ENCODE peak calls at places on chromosomes 4 and X, in four cellular contexts. V is HepG2, X is K562, Z is HCT116. E is an unnamed sample.
A peak's percentile ranks its signal among the peaks of the same experiment; 100 is the strongest.

GRCh38 chrX:72097081-72097480 is 34.6 kb downstream of the RTL5 start:
- DNase-seq in V (no peak), X (no peak), Z (no peak), E (no peak)

GRCh38 chr4:187606581-187606980 is 389.0 kb upstream of the ZFP42 start:
- DNase-seq in V (peak; percentile 50), X (peak; percentile 60), Z (peak; percentile 54), E (peak; percentile 67)

GRCh38 chr4:24686866-24687672 is 102.7 kb upstream of the DHX15 start:
- DNase-seq in Z (peak; percentile 36), X (peak; percentile 65), V (peak; percentile 17), E (peak; percentile 26)

GRCh38 chr4:56618734-56619133 is 62.4 kb downstream of the HOPX start:
- DNase-seq in V (no peak), X (no peak), Z (no peak), E (peak; percentile 29)

GRCh38 chr4:80500593-80500992 is 165.1 kb downstream of the CFAP299 start:
- DNase-seq in Z (no peak), V (no peak), X (no peak), E (no peak)

GRCh38 chr4:20326977-20327376 is 75.3 kb downstream of the SLIT2 start:
- DNase-seq in Z (no peak), V (no peak), X (no peak), E (peak; percentile 33)

GRCh38 chr4:169085015-169085414 is 75.0 kb upstream of the CBR4 start:
- DNase-seq in V (no peak), Z (no peak), X (no peak), E (peak; percentile 51)

GRCh38 chr4:174036111-174036510 is 247.4 kb downstream of the FBXO8 start:
- DNase-seq in X (no peak), Z (no peak), V (no peak), E (no peak)

GRCh38 chrX:77628294-77629025 is 157.6 kb downstream of the ATRX start:
- DNase-seq in Z (no peak), X (no peak), V (no peak), E (no peak)

GRCh38 chrX:129996120-129996519 is 13.7 kb downstream of the BCORL1 start:
- DNase-seq in X (no peak), V (no peak), Z (no peak), E (no peak)
- TF ChIP-seq ELF1 in X (no peak), V (no peak), Z (no peak), E (no peak)

GRCh38 chr4:150940123-150940522 is 75.0 kb downstream of the LRBA start:
- DNase-seq in X (no peak), V (no peak), Z (no peak), E (no peak)

GRCh38 chr4:150943126-150943525 is 72.0 kb downstream of the LRBA start:
- DNase-seq in Z (no peak), X (no peak), V (no peak), E (no peak)

GRCh38 chr4:150942539-150942938 is 72.5 kb downstream of the LRBA start:
- DNase-seq in V (no peak), Z (no peak), X (no peak), E (no peak)

GRCh38 chr4:150944660-150945059 is 70.4 kb downstream of the LRBA start:
- DNase-seq in V (no peak), Z (no peak), X (no peak), E (no peak)

GRCh38 chr4:150943831-150944230 is 71.3 kb downstream of the LRBA start:
- DNase-seq in V (no peak), Z (no peak), X (no peak), E (no peak)
- TF ChIP-seq ELF1 in V (no peak), Z (no peak), X (no peak), E (no peak)

GRCh38 chr4:151486166-151486565 is 77.2 kb downstream of the FHIP1A start:
- DNase-seq in V (no peak), X (no peak), Z (no peak), E (no peak)

GRCh38 chr4:151485541-151486131 is 76.7 kb downstream of the FHIP1A start:
- DNase-seq in Z (no peak), X (no peak), V (no peak), E (no peak)

GRCh38 chr4:151488968-151489367 is 80.0 kb downstream of the FHIP1A start:
- DNase-seq in X (no peak), Z (no peak), V (no peak), E (no peak)

GRCh38 chr4:151484396-151485102 is 75.6 kb downstream of the FHIP1A start:
- DNase-seq in Z (peak; percentile 38), V (peak; percentile 38), X (no peak), E (no peak)

DNA sequence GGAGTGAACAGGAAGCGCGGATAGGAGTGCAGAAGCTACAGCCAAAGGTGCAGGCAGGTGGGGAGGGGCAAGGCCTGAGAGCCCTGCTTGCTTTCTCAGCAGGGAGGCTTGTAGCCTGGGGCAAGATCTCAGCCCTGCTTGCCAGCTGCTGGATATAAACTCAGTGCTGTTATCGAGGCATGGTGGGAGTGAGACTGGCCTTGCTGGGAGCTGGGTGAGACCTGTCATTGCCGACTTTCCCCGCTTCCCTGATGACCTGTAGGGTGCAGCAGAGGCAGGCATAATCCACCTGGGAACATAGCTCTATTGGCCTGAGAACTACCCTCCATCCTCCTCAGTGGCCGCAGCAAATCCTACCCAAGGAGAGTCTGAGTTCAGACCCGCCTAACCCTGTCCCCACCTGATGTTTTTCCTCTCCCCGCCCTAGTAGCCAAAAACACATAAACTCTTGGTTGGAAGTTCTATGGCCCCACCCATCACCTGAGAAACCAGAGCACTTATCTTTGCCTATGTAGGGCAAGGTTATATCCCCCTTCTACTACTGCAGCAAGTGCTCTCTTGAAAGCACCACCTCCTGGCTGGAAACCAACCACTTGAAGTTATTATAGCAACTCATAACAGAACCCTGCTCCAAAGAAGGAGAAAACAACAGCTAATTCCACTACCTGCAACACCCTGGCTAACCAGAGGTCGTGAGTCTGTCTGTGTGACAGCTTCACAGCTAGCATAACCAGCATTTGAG is 80.7 kb downstream of the FHIP1A start:
- DNase-seq in X (no peak), V (peak; percentile 12), Z (no peak), E (no peak)
- TF ChIP-seq ELF1 in X (no peak), V (no peak), Z (no peak), E (no peak)

DNA sequence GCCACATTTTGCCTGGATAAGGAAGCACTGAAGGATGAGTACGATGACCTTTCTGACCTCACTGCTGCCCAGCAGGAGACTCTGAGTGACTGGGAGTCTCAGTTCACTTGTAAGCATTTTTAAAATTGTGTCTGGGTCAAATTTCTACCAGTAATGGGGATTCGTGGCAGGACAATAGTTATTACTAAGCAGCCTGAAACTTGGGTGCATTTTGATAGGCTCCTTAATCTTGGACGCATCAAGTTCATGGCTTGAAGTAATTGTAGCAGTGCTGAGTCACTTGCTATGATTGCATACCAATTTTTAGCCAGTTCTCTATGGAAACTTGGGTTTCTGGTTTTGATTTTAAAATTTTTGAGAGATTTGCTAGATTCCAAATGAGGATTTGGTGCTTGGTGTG is 4.3 kb downstream of the PGRMC1 start:
- DNase-seq in V (no peak), Z (no peak), X (no peak), E (no peak)
- TF ChIP-seq ELF1 in V (no peak), Z (no peak), X (no peak), E (no peak)

DNA sequence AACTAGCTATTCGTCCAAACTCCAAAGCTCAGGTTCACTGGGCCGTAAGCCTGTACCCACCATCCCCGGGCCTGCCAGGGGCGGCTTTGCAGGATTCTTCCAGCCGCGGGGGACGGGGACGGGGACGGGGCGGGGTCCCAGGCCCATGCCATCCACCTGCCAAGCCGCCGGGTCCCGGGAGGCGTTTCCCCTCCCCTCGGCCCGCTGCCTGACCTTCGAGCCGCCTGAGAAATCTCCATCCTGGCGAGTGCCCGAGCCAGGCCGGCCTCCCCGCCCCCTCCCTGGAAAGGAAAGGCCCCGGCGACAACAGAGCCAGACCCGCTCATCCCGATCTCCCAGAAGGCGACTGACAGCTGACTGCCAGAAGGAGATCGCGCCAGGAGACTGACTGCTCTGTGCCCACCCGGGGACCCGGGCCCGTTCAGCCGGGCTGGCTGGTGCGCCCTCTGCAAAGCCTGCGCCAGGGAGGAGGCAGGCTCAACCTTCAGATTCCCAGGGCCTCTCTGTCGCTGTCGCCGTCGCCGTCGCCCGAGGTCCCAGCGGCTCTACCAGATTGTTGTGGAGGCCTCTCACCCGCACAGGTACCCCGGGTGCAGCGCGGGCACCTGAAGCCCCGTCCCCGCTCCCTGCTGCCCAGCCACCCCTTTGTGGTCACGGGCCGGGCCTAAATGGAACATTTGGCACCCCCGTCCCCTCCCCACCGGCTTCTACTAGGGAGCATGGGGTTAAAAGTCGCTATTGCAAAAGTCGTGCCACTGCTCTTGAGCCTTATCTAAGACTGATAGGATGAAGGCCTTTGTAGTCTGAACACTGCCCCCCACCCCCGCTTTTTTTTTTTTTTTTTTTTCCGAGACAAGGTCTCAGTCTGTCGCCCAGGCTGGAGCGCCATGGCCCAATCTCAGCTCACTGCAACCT is at the start of gene RGN:
- DNase-seq in V (peak; percentile 81), X (no peak), Z (no peak), E (peak; percentile 18)
- TF ChIP-seq ELF1 in V (no peak), X (no peak), Z (no peak), E (no peak)

E was measured in SK-N-SH.